ENCODE peak calls at places on chromosomes 4 and X, in six cellular contexts. One of them, this sample, is unnamed.
A peak's percentile ranks its signal among the peaks of the same experiment; 100 is the strongest.

GRCh38 chr4:141587897-141588296 is 48.5 kb upstream of the IL15 start:
- DNase-seq in IMR-90: peak; percentile 64
- DNase-seq in A549: no peak
- DNase-seq in GM12878: no peak
- DNase-seq in K562: no peak
- DNase-seq in HEK293T: no peak
- DNase-seq in this sample: no peak

GRCh38 chr4:99649778-99650177 is 7.8 kb downstream of the C4orf54 start:
- DNase-seq in GM12878: no peak
- DNase-seq in IMR-90: no peak
- DNase-seq in A549: no peak
- DNase-seq in K562: no peak
- DNase-seq in HEK293T: no peak
- DNase-seq in this sample: no peak

GRCh38 chr4:75229783-75230570 is 284.2 kb downstream of the RCHY1 start:
- DNase-seq in GM12878: peak; percentile 32
- DNase-seq in IMR-90: peak; percentile 7
- DNase-seq in HEK293T: no peak
- DNase-seq in K562: no peak
- DNase-seq in A549: no peak
- DNase-seq in this sample: no peak

GRCh38 chrX:119573840-119574393 is 446 bp upstream of the UBE2A start:
- DNase-seq in A549: peak; percentile 57
- DNase-seq in K562: peak; percentile 47
- DNase-seq in HEK293T: peak; percentile 40
- DNase-seq in IMR-90: peak; percentile 20
- DNase-seq in GM12878: no peak
- DNase-seq in this sample: peak; percentile 10

GRCh38 chr4:75180790-75181776 is 248.2 kb downstream of the PARM1 start:
- DNase-seq in HEK293T: no peak
- DNase-seq in GM12878: peak; percentile 48
- DNase-seq in A549: peak; percentile 1
- DNase-seq in K562: peak; percentile 24
- DNase-seq in IMR-90: no peak
- DNase-seq in this sample: no peak

GRCh38 chrX:111928457-111928856 is 52.5 kb downstream of the TRPC5OS start:
- DNase-seq in HEK293T: no peak
- DNase-seq in K562: no peak
- DNase-seq in A549: no peak
- DNase-seq in IMR-90: no peak
- DNase-seq in GM12878: no peak
- DNase-seq in this sample: no peak

GRCh38 chr4:26065833-26066232 is 151.8 kb downstream of the SMIM20 start:
- DNase-seq in IMR-90: no peak
- DNase-seq in GM12878: no peak
- DNase-seq in HEK293T: no peak
- DNase-seq in K562: no peak
- DNase-seq in A549: no peak
- DNase-seq in this sample: no peak

GRCh38 chr4:164428561-164428960 is 325.4 kb upstream of the SMIM31 start:
- DNase-seq in K562: no peak
- DNase-seq in A549: no peak
- DNase-seq in GM12878: no peak
- DNase-seq in IMR-90: no peak
- DNase-seq in HEK293T: no peak
- DNase-seq in this sample: no peak

GRCh38 chrX:20265221-20265725 is 1.4 kb downstream of the RPS6KA3 start:
- DNase-seq in K562: peak; percentile 89
- DNase-seq in IMR-90: peak; percentile 89
- DNase-seq in GM12878: no peak
- DNase-seq in HEK293T: peak; percentile 58
- DNase-seq in A549: peak; percentile 71
- DNase-seq in this sample: peak; percentile 31

GRCh38 chrX:47239199-47239598 is 6.4 kb downstream of the USP11 start:
- DNase-seq in A549: no peak
- DNase-seq in HEK293T: no peak
- DNase-seq in IMR-90: no peak
- DNase-seq in GM12878: no peak
- DNase-seq in K562: no peak
- DNase-seq in this sample: no peak

GRCh38 chrX:47240619-47241018 is 7.8 kb downstream of the USP11 start:
- DNase-seq in IMR-90: no peak
- DNase-seq in GM12878: no peak
- DNase-seq in K562: no peak
- DNase-seq in HEK293T: no peak
- DNase-seq in A549: no peak
- DNase-seq in this sample: no peak

GRCh38 chrX:47241201-47242011 is 8.6 kb downstream of the USP11 start:
- DNase-seq in GM12878: no peak
- DNase-seq in HEK293T: no peak
- DNase-seq in K562: no peak
- DNase-seq in IMR-90: no peak
- DNase-seq in A549: no peak
- DNase-seq in this sample: no peak

GRCh38 chrX:47242321-47242720 is 9.5 kb downstream of the USP11 start:
- DNase-seq in GM12878: no peak
- DNase-seq in A549: no peak
- DNase-seq in K562: no peak
- DNase-seq in HEK293T: no peak
- DNase-seq in IMR-90: no peak
- DNase-seq in this sample: no peak

GRCh38 chrX:47239898-47240545 is 7.2 kb downstream of the USP11 start:
- DNase-seq in IMR-90: no peak
- DNase-seq in A549: no peak
- DNase-seq in K562: no peak
- DNase-seq in GM12878: no peak
- DNase-seq in HEK293T: no peak
- DNase-seq in this sample: no peak
- TF ChIP-seq BHLHE40 in IMR-90: no peak
- TF ChIP-seq BHLHE40 in A549: no peak
- TF ChIP-seq BHLHE40 in K562: no peak
- TF ChIP-seq BHLHE40 in GM12878: no peak
- TF ChIP-seq BHLHE40 in HEK293T: no peak
- TF ChIP-seq BHLHE40 in this sample: no peak

DNA sequence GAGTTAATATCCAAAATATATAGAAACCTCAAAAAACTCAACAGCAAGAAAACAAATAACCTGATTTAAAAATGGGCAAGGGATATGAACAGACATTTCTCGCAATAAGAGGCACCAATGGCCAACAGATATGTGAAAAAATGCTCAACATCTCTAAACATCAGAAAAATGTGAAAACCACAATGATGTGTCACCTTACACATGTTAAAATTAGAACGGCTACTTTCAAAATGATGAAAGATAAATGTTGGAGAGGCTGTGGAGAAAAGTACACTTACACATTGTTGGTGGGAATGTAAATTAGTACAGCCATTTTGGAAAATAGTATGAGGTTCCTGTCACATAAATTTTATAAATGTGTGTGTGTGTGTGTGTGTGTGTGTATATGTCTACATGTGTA is 731.3 kb downstream of the DMD start:
- DNase-seq in K562: no peak
- DNase-seq in HEK293T: no peak
- DNase-seq in GM12878: no peak
- DNase-seq in IMR-90: peak; percentile 3
- DNase-seq in A549: no peak
- DNase-seq in this sample: no peak
- TF ChIP-seq BHLHE40 in K562: no peak
- TF ChIP-seq BHLHE40 in HEK293T: no peak
- TF ChIP-seq BHLHE40 in GM12878: no peak
- TF ChIP-seq BHLHE40 in IMR-90: no peak
- TF ChIP-seq BHLHE40 in A549: no peak
- TF ChIP-seq BHLHE40 in this sample: no peak

GRCh38 chrX:105471597-105471996 is 251.1 kb upstream of the TEX13A start:
- DNase-seq in A549: no peak
- DNase-seq in K562: no peak
- DNase-seq in GM12878: no peak
- DNase-seq in IMR-90: no peak
- DNase-seq in HEK293T: no peak
- DNase-seq in this sample: no peak
- TF ChIP-seq BHLHE40 in A549: no peak
- TF ChIP-seq BHLHE40 in K562: no peak
- TF ChIP-seq BHLHE40 in GM12878: no peak
- TF ChIP-seq BHLHE40 in IMR-90: no peak
- TF ChIP-seq BHLHE40 in HEK293T: no peak
- TF ChIP-seq BHLHE40 in this sample: no peak

GRCh38 chr4:40886931-40887330 is 137.2 kb downstream of the NSUN7 start:
- DNase-seq in HEK293T: no peak
- DNase-seq in A549: no peak
- DNase-seq in K562: no peak
- DNase-seq in GM12878: no peak
- DNase-seq in IMR-90: no peak
- DNase-seq in this sample: no peak
- TF ChIP-seq BHLHE40 in HEK293T: no peak
- TF ChIP-seq BHLHE40 in A549: no peak
- TF ChIP-seq BHLHE40 in K562: no peak
- TF ChIP-seq BHLHE40 in GM12878: no peak
- TF ChIP-seq BHLHE40 in IMR-90: no peak
- TF ChIP-seq BHLHE40 in this sample: no peak

DNA sequence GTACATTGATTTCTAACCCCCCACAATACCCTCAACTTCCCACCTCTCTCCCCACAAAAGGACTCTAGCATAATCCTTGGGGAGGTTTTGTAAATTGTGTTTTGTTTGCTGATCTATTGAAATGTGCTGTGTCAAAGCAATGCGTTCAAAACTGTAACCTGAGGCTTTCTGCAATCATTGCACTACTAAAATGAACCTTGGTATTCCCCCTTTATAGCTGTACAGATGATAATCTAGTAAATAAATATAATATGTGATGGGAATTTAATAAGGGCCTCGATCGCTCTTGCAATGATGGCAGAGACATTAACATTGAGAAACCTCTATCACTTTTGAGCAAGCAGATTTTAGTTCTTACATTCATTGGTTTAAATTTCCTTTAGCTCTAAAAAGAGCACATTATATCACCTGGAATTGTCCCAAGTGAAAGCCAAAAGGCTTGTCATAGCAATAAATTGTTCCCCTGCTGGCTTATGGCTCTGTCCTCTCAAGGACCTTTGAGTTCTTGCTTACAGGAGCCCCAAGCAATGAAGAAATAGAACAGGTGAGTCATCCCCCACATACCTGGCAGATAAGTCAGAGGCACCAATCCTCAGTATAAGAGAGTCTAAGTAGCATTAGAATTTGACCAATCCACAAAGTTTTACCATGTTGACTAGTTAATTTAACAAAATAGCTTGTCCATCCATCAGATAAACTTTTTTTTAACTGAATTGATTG is 18.5 kb upstream of the ACE2 start:
- DNase-seq in K562: no peak
- DNase-seq in IMR-90: peak; percentile 2
- DNase-seq in GM12878: no peak
- DNase-seq in A549: peak; percentile 36
- DNase-seq in HEK293T: no peak
- DNase-seq in this sample: no peak
- TF ChIP-seq BHLHE40 in K562: no peak
- TF ChIP-seq BHLHE40 in IMR-90: no peak
- TF ChIP-seq BHLHE40 in GM12878: no peak
- TF ChIP-seq BHLHE40 in A549: no peak
- TF ChIP-seq BHLHE40 in HEK293T: no peak
- TF ChIP-seq BHLHE40 in this sample: no peak

GRCh38 chr4:183635737-183636136 is 23.2 kb downstream of the RWDD4 start:
- DNase-seq in GM12878: no peak
- DNase-seq in K562: no peak
- DNase-seq in IMR-90: no peak
- DNase-seq in HEK293T: no peak
- DNase-seq in A549: no peak
- DNase-seq in this sample: no peak

GRCh38 chr4:183634086-183634485 is 24.9 kb downstream of the RWDD4 start:
- DNase-seq in IMR-90: peak; percentile 33
- DNase-seq in K562: no peak
- DNase-seq in GM12878: no peak
- DNase-seq in A549: no peak
- DNase-seq in HEK293T: no peak
- DNase-seq in this sample: no peak

GRCh38 chr4:183636923-183637322 is 22.1 kb downstream of the RWDD4 start:
- DNase-seq in A549: peak; percentile 24
- DNase-seq in K562: no peak
- DNase-seq in HEK293T: no peak
- DNase-seq in IMR-90: peak; percentile 53
- DNase-seq in GM12878: no peak
- DNase-seq in this sample: no peak

GRCh38 chr4:183636488-183636887 is 22.5 kb downstream of the RWDD4 start:
- DNase-seq in K562: no peak
- DNase-seq in IMR-90: no peak
- DNase-seq in HEK293T: no peak
- DNase-seq in A549: peak; percentile 75
- DNase-seq in GM12878: no peak
- DNase-seq in this sample: no peak

GRCh38 chr4:183635333-183635732 is 23.7 kb downstream of the RWDD4 start:
- DNase-seq in HEK293T: no peak
- DNase-seq in IMR-90: no peak
- DNase-seq in GM12878: no peak
- DNase-seq in A549: no peak
- DNase-seq in K562: no peak
- DNase-seq in this sample: no peak
- TF ChIP-seq BHLHE40 in HEK293T: no peak
- TF ChIP-seq BHLHE40 in IMR-90: no peak
- TF ChIP-seq BHLHE40 in GM12878: no peak
- TF ChIP-seq BHLHE40 in A549: no peak
- TF ChIP-seq BHLHE40 in K562: no peak
- TF ChIP-seq BHLHE40 in this sample: no peak

This sample was measured in HepG2.